ENCODE peak calls at places on chromosomes 2 and 18, in five cellular contexts. L, N, S, D and O are unnamed samples.

GRCh38 chr18:7902399-7902839 is 335.3 kb downstream of the PTPRM start:
- DNase-seq in N (peak; percentile 87), D (no peak), L (no peak), S (no peak), O (no peak)

GRCh38 chr2:241218131-241219029 is 29.9 kb downstream of the ANO7 start:
- DNase-seq in N (no peak), L (peak; percentile 51), S (no peak), D (peak; percentile 12), O (no peak)

GRCh38 chr2:27729198-27729597 is 42.3 kb upstream of the MRPL33 start:
- DNase-seq in L (no peak), S (no peak), N (no peak), D (no peak), O (no peak)

GRCh38 chr18:23805898-23806297 is 116.6 kb downstream of the LAMA3 start:
- DNase-seq in L (no peak), D (peak; percentile 81), S (no peak), N (peak; percentile 18), O (no peak)

GRCh38 chr2:99545066-99545465 is 55.2 kb upstream of the REV1 start:
- DNase-seq in D (no peak), S (no peak), N (peak; percentile 14), L (no peak), O (no peak)

GRCh38 chr18:25503567-25504081 is 151.7 kb upstream of the ZNF521 start:
- DNase-seq in S (peak; percentile 71), L (no peak), D (peak; percentile 55), N (peak; percentile 74), O (no peak)

GRCh38 chr18:47983946-47984345 is 53.5 kb upstream of the SMAD2 start:
- DNase-seq in L (no peak), D (no peak), S (no peak), N (no peak), O (no peak)

GRCh38 chr18:58593930-58594329 is 35.0 kb downstream of the ALPK2 start:
- DNase-seq in L (no peak), N (no peak), S (no peak), D (no peak), O (no peak)

GRCh38 chr18:38923136-38923535 is 1357.5 kb upstream of the CELF4 start:
- DNase-seq in D (no peak), L (no peak), S (no peak), N (no peak), O (no peak)

GRCh38 chr18:34884456-34884855 is 156.8 kb upstream of the MAPRE2 start:
- DNase-seq in D (no peak), L (no peak), S (no peak), N (no peak), O (no peak)

GRCh38 chr2:143937563-143938346 is 582.2 kb downstream of the ZEB2 start:
- DNase-seq in D (no peak), L (no peak), S (no peak), N (no peak), O (no peak)

GRCh38 chr2:195561205-195562032 is 95.6 kb upstream of the SLC39A10 start:
- DNase-seq in N (peak; percentile 93), L (peak; percentile 77), S (no peak), D (peak; percentile 92), O (no peak)

GRCh38 chr2:191831410-191831994 is 15.4 kb downstream of the CAVIN2 start:
- DNase-seq in L (no peak), S (peak; percentile 39), N (no peak), D (no peak), O (no peak)

GRCh38 chr2:63983986-63984605 is 35.1 kb downstream of the VPS54 start:
- DNase-seq in L (no peak), N (no peak), S (no peak), D (peak; percentile 22), O (no peak)

GRCh38 chr18:78724214-78724834 is 255.3 kb upstream of the SALL3 start:
- DNase-seq in N (no peak), D (no peak), S (no peak), L (no peak), O (peak; percentile 62)

GRCh38 chr2:29459445-29460179 is 344.4 kb downstream of the CLIP4 start:
- DNase-seq in L (no peak), D (peak; percentile 57), N (peak; percentile 81), S (no peak), O (no peak)

GRCh38 chr2:195709901-195710300 is 52.9 kb downstream of the SLC39A10 start:
- DNase-seq in N (no peak), D (no peak), L (no peak), S (no peak), O (no peak)

GRCh38 chr2:11104794-11105660 is 50.2 kb upstream of the SLC66A3 start:
- DNase-seq in L (no peak), N (no peak), S (no peak), D (no peak), O (peak; percentile 75)

GRCh38 chr2:23843051-23843976 is 83.6 kb downstream of the ATAD2B start:
- DNase-seq in D (no peak), L (no peak), S (peak; percentile 34), N (no peak), O (no peak)

GRCh38 chr2:101704816-101705565 is 7.5 kb downstream of the MAP4K4 start:
- DNase-seq in L (no peak), S (no peak), N (no peak), D (no peak), O (no peak)

GRCh38 chr2:54672587-54673456 is 50.6 kb upstream of the EML6 start:
- DNase-seq in D (no peak), S (no peak), N (no peak), L (peak; percentile 75), O (peak; percentile 6)

GRCh38 chr2:172108587-172108930 is 5.9 kb upstream of the DLX2 start:
- DNase-seq in L (no peak), S (no peak), N (no peak), D (no peak), O (no peak)

GRCh38 chr2:174233771-174234275 is 14.5 kb downstream of the OLA1 start:
- DNase-seq in N (no peak), D (no peak), L (no peak), S (no peak), O (no peak)

GRCh38 chr2:119766944-119767343 is 7.2 kb downstream of the PTPN4 start:
- DNase-seq in L (no peak), D (no peak), S (no peak), N (no peak), O (no peak)

DNA sequence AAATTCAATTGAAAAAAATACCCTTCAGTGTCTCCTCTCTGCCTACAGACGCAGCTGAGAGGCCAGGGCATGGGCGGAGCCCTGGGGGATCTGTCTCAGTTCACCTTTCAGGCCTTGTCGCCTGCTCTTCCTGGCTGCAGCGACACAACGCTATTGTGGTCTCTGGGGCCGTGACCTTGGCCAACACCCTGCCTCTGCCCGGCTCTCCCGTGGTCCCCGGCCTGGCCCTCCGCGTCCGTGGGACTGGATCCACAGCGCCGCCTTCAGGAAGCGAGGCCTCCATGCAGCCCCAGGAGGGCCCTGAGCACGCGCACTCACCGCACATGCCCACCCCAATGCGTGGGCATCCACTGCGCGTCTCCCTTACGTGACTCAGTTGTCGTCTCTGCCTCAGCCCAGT is 81.1 kb downstream of the MRPS9 start:
- DNase-seq in D (no peak), N (no peak), L (no peak), S (no peak), O (no peak)
- TF ChIP-seq CTCF in D (no peak), N (peak; percentile 68), L (no peak), S (no peak), O (peak; percentile 21)

GRCh38 chr2:231287696-231288095 is 89.3 kb downstream of the ARMC9 start:
- DNase-seq in N (no peak), L (no peak), S (no peak), D (peak; percentile 88), O (no peak)

GRCh38 chr2:231292472-231293134 is 94.2 kb downstream of the ARMC9 start:
- DNase-seq in L (no peak), D (no peak), S (no peak), N (no peak), O (peak; percentile 57)

GRCh38 chr2:231286964-231287363 is 88.5 kb downstream of the ARMC9 start:
- DNase-seq in L (no peak), D (no peak), N (no peak), S (no peak), O (peak; percentile 54)

GRCh38 chr2:231293163-231293562 is 94.7 kb downstream of the ARMC9 start:
- DNase-seq in D (no peak), N (no peak), S (no peak), L (no peak), O (peak; percentile 56)

DNA sequence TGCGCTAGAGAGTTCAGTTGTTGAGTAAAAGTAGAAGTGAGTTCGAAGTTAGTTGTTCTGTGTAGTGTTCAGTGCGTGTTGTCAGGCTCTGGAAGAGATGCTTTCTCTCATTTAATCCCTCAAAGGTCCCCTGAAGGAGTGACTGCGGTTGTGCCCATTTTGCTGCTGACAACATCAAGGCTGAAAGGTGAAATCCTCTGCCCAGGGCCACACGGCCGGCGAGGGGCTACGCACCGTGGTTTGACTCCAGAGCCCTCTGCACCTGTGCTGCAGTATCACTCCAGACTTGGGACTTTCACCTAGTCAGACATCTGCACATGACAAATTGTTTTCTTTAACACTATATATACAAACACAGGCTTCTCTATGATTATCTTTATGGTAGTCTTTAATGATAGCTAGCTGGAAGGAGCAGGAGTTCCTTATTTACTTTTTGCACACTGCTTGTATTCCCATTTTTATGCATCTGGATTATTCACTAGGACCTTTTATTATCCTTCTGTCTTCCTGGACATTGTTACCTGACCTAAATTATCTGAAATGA is 90.2 kb downstream of the ARMC9 start:
- DNase-seq in L (no peak), S (no peak), D (no peak), N (no peak), O (peak; percentile 65)
- TF ChIP-seq CTCF in L (no peak), S (no peak), D (no peak), N (no peak), O (no peak)

GRCh38 chr18:31825772-31826171 is 65.1 kb upstream of the SLC25A52 start:
- DNase-seq in N (no peak), D (no peak), S (no peak), L (no peak), O (no peak)

GRCh38 chr18:31821452-31822171 is 60.9 kb upstream of the SLC25A52 start:
- DNase-seq in D (no peak), L (no peak), N (no peak), S (no peak), O (no peak)

GRCh38 chr18:31819106-31819924 is 58.6 kb upstream of the SLC25A52 start:
- DNase-seq in S (no peak), N (peak; percentile 22), D (peak; percentile 37), L (peak; percentile 50), O (no peak)

GRCh38 chr18:31819925-31820229 is 59.2 kb upstream of the SLC25A52 start:
- DNase-seq in D (no peak), S (no peak), L (no peak), N (no peak), O (no peak)
- TF ChIP-seq CTCF in D (no peak), S (no peak), L (peak; percentile 21), N (no peak), O (peak; percentile 28)

DNA sequence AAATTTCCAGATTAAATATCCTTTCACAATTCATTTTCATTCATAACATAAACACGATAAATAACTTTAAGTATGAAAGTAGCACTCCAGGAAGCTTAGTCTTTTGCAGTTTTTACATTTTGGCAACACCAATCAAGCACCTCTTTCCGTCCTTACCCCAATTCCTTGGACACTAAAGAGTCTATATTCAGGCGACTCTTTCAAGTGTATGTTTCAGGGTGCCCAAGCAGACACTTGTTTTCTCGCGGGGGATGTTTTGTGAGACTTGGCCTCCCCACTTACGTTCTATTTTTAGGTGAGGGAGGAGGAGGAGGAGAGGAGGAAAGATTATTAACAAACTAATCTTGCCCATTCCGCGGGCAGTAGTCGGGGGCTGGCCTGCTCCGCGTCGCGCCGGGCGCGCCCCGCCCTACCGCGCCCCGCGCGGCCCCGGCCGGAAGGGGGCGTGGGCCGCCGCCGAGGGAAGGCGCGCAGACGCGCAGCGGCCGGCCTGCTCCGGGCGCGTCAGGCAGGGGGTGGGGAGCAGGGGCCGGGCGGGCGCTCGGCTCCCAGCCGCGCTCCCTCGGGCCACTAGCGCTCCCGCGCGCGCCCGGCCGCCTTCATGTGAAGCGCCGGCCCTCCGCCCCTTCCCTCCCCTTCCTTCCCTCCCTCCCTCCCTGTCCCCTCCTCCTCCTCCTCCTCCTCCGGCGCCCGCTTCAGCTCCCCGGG is at the start of gene ITPRID2:
- DNase-seq in N (peak; percentile 79), D (peak; percentile 92), L (peak; percentile 84), S (peak; percentile 84), O (peak; percentile 94)
- TF ChIP-seq CTCF in N (no peak), D (no peak), L (no peak), S (no peak), O (peak; percentile 35)